ENCODE peak calls at places on chromosomes 1 and 21, in five cellular contexts. Q is adrenal gland, E is tibial nerve, G is left ventricle myocardium inferior, Z is GM23248. V is an unnamed sample.
A peak's percentile ranks its signal among the peaks of the same experiment; 100 is the strongest.

GRCh38 chr1:98870959-98871903 is 133.4 kb downstream of the PLPPR5 start:
- DNase-seq in G (no peak), E (no peak), Q (no peak), Z (no peak), V (no peak)

GRCh38 chr1:48967318-48967717 is 190.6 kb upstream of the BEND5 start:
- DNase-seq in Z (no peak), Q (no peak), G (no peak), E (no peak), V (no peak)

GRCh38 chr1:163264256-163264655 is 57.5 kb upstream of the NUF2 start:
- DNase-seq in Q (no peak), Z (peak; percentile 30), G (no peak), E (no peak), V (no peak)

GRCh38 chr1:102919659-102920058 is 188.7 kb downstream of the COL11A1 start:
- DNase-seq in Q (no peak), E (no peak), Z (peak; percentile 63), G (no peak), V (no peak)

GRCh38 chr1:180836414-180836813 is 76.3 kb upstream of the KIAA1614 start:
- DNase-seq in Z (no peak), G (no peak), E (no peak), Q (no peak), V (no peak)

GRCh38 chr1:93845554-93846150 is 33.4 kb downstream of the DNTTIP2 start:
- DNase-seq in E (no peak), Z (peak; percentile 95), G (no peak), Q (peak; percentile 29), V (peak; percentile 69)

GRCh38 chr21:26715878-26716506 is 129.2 kb downstream of the ADAMTS1 start:
- DNase-seq in Z (peak; percentile 73), G (peak; percentile 15), Q (peak; percentile 61), E (no peak), V (peak; percentile 57)

GRCh38 chr1:171715813-171716251 is 26.0 kb downstream of the VAMP4 start:
- DNase-seq in Q (no peak), E (no peak), G (no peak), Z (peak; percentile 50), V (no peak)

GRCh38 chr1:223747838-223748335 is 35.5 kb downstream of the CAPN2 start:
- DNase-seq in E (no peak), G (no peak), Q (peak; percentile 91), Z (peak; percentile 48), V (peak; percentile 34)

GRCh38 chr1:119676571-119677206 is 28.6 kb upstream of the ZNF697 start:
- DNase-seq in E (peak; percentile 37), G (no peak), Q (no peak), Z (peak; percentile 38), V (no peak)

GRCh38 chr1:185528084-185528656 is 206.0 kb upstream of the HMCN1 start:
- DNase-seq in E (no peak), Q (peak; percentile 30), G (no peak), Z (peak; percentile 13), V (no peak)

GRCh38 chr21:26470361-26471115 is 102.5 kb downstream of the CYYR1 start:
- DNase-seq in E (no peak), G (no peak), Z (no peak), Q (no peak), V (no peak)

GRCh38 chr1:44919387-44919786 is 67.0 kb downstream of the EIF2B3 start:
- DNase-seq in Q (no peak), E (no peak), G (no peak), Z (no peak), V (no peak)

GRCh38 chr1:32770741-32771548 is 46.2 kb downstream of the YARS1 start:
- DNase-seq in Z (no peak), Q (no peak), E (no peak), G (no peak), V (no peak)

GRCh38 chr1:180204231-180204630 is 25.8 kb upstream of the LHX4 start:
- DNase-seq in E (no peak), Z (no peak), Q (no peak), G (no peak), V (no peak)

GRCh38 chr21:29184047-29184446 is 53.6 kb downstream of the MAP3K7CL start:
- DNase-seq in Z (no peak), E (no peak), Q (no peak), G (no peak), V (no peak)

GRCh38 chr1:208254862-208255261 is 10.7 kb upstream of the PLXNA2 start:
- DNase-seq in Q (no peak), E (no peak), Z (peak; percentile 84), G (no peak), V (peak; percentile 77)

GRCh38 chr1:25711555-25712298 is 88.3 kb upstream of the SELENON start:
- DNase-seq in G (peak; percentile 42), E (no peak), Q (no peak), Z (peak; percentile 46), V (peak; percentile 51)

DNA sequence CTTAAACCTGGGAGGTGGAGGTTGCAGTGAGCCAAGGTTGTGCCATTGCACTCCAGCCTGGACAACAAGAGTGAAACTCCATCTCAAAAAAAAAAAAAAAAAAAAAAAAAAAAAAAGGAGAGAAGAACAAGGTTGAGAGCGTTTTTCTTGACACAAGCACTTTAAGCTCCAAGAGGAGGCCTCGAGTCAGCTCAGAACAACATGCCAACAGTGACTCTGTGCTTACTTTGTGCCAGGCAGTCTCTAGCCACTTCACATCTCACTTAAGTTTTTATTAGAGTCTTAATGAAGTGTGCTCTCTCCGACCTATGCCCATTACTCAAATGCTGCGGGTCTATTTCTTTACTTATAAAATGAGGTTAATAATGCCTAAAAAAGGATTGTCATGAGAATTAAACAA is 13.0 kb downstream of the ATP1A1 start:
- DNase-seq in G (no peak), Q (no peak), Z (no peak), E (no peak), V (no peak)
- H3K4me1 ChIP-seq in G (peaks cover 92% of the 10 kb centered on the region), Q (peaks cover 7% of the 10 kb centered on the region), Z (peaks cover 3% of the 10 kb centered on the region), E (peaks cover 27% of the 10 kb centered on the region), V (peaks cover 5% of the 10 kb centered on the region)

DNA sequence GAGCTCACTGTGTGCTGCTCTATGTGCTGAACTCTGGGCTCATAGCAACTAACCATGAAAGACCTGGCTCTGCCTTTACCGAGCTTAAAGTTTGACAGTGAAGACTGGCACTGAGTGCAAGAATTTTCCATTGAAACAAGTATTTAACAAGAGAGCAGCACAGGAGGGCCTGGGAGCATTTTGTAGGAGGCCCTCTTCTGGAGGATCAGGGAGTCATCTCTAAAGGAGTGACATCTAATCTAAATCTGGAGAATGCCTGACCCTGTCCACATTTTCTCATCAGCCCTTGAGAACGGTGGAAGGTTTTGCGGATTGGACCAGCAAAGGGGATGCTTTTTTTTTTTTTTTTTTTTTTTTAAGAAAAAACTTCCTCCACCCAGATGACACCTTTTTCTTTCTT is 150.8 kb downstream of the ROR1 start:
- DNase-seq in Q (no peak), E (no peak), Z (no peak), G (no peak), V (no peak)
- H3K27ac ChIP-seq in Q (no peak overlapping the region), E (no peak overlapping the region), Z (no peak overlapping the region), G (peak overlapping the region; percentile 78), V (no peak overlapping the region)

DNA sequence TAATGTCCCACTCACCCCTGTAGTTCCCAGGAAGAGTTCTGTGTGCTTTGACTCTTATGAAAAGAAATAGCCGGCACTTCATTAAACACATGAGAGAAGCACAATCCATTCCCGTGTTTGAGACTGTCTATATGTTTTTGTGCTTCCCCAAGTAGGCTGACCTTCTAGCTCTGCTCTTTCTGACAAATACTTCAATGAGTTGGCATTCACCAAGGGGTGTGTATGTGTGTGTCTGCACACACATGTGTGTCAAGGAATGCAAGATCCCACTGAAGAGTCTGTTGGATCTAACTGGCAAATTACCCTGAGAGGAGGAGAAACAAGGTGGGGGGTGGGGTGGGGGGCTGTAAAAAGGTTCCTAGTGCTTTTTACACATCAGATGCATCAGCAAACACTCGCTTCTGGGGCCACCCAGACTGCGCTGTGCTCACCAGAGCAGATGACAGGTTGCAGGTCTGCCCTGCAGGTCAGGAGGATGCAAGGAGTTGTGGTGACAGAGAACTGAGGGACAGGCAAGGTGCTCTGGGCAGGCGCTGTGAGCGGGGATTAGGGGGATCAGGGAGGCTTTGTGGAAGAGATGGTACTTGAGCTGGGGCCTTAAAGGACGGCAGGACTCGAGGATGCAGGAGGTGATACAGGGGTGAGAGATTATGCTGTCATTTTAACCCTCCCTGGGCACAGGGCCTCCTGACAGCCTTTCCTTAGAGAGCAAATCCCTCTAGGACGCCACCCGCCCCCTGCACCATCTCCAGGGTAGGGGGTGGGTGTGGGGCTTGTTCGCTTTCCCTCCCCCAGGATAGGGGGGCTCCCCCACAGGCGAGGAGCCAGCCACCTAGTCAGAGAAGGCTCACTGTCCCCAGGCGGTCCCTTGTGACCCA is 89.3 kb downstream of the MRPL37 start:
- DNase-seq in G (no peak), E (no peak), Z (peak; percentile 51), Q (no peak), V (no peak)
- H3K4me1 ChIP-seq in G (peaks cover 83% of the 10 kb centered on the region), E (peaks cover 94% of the 10 kb centered on the region), Z (peaks cover 17% of the 10 kb centered on the region), Q (peaks cover 9% of the 10 kb centered on the region), V (peaks cover 31% of the 10 kb centered on the region)

DNA sequence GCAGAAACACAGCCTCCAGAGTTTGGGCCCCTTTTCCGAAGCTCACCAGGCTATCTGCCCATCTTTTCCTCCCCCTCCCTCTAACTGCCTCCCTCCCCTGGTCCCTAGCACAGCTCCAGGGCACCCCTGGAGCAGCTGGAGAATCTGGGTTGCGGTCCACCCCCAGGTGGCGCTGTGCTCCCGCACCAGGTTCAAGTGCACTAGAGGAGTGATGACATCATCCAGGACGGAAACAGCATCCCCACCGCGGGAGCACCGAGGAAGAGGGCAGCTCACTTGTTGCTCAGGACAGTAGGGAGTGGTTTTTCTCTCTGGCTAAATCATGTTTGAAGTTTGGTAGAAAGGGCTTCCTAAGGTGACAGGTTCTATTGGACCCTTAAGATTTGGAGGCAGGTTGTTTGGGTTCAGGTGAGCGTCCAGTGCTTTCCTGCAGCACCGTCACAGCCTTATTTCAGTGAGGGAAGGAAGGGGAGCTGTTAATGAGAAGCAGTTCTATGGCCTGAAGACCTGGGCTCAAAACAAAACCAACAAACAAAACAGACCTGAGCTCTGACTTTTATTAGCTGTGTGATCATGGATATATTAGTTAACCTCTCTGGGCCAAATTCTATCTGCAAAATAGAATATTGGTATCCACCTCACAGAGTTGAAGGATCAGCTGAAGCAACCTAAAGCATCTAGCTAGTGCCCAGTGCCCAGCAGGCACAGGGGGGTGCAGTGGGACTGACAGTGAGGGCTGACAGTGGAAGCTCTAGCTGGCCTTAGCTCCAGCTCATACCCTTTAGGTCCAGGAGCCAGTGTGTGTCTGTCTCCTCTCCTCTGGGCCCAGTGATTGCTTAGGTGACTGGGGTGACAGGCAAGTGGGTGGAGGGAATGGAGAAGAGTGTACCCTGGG is 7.5 kb downstream of the SHISA4 start:
- DNase-seq in Z (peak; percentile 95), E (peak; percentile 83), G (peak; percentile 89), Q (peak; percentile 95), V (peak; percentile 94)
- H3K27ac ChIP-seq in Z (no peak overlapping the region), E (peak overlapping the region; percentile 82), G (peak overlapping the region; percentile 73), Q (no peak overlapping the region), V (no peak overlapping the region)

GRCh38 chr1:46615088-46615487 is 1.5 kb downstream of the MOB3C start:
- DNase-seq in Q (no peak), E (no peak), G (no peak), Z (no peak), V (no peak)

GRCh38 chr1:46613661-46614603 is 2.7 kb downstream of the MOB3C start:
- DNase-seq in E (peak; percentile 87), Z (peak; percentile 84), G (peak; percentile 96), Q (peak; percentile 90), V (peak; percentile 12)

GRCh38 chr1:46615735-46616134 is 876 bp downstream of the MOB3C start:
- DNase-seq in Q (no peak), G (no peak), Z (peak; percentile 18), E (no peak), V (no peak)

GRCh38 chr1:46612937-46613660 is 3.5 kb downstream of the MOB3C start:
- DNase-seq in E (no peak), G (peak; percentile 31), Z (no peak), Q (peak; percentile 40), V (no peak)

DNA sequence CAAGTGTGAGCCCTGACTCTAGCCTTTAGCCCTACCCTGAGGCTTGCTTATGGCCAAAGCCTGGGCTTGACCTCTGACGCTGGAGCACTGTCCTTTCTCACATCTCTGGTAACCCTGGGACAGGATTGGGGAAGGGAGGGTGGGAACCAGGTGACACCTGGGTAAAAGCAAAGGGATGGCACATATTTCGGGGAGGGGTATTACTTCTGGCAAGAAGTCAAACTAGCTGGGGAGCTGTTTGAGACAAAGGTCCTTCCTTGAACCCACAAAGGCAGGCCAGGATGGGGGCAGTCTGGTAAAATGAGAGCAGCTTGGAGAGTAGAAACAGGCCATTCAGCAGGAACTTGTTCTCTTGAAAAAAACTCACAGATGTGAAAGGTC is 2.0 kb downstream of the MOB3C start:
- DNase-seq in E (no peak), G (no peak), Q (no peak), Z (no peak), V (no peak)
- H3K4me1 ChIP-seq in E (peaks cover 55% of the 10 kb centered on the region), G (peaks cover 71% of the 10 kb centered on the region), Q (peaks cover 34% of the 10 kb centered on the region), Z (peaks cover 28% of the 10 kb centered on the region), V (peaks cover 26% of the 10 kb centered on the region)